ENCODE peak calls at places on chromosomes 16 and 17, in ten cellular contexts. I, A, U, T, E, P, K, Z, M and Y are unnamed samples.

GRCh38 chr17:41026668-41027471 is at the start of gene KRTAP1-5:
- DNase-seq in Z (no peak), P (no peak), A (no peak), T (no peak), M (peak), U (no peak), E (peak), I (no peak), K (no peak), Y (no peak)

GRCh38 chr16:49939495-49939894 is 83.6 kb upstream of the ZNF423 start:
- DNase-seq in K (no peak), E (no peak), U (no peak), M (no peak), P (no peak), I (no peak), A (no peak), Z (no peak), T (no peak), Y (no peak)

GRCh38 chr17:3954086-3954485 is 10.2 kb downstream of the ATP2A3 start:
- DNase-seq in P (no peak), E (no peak), I (no peak), A (no peak), U (no peak), Z (no peak), K (no peak), M (no peak), T (no peak), Y (no peak)

GRCh38 chr17:73278465-73279453 is 17.1 kb upstream of the CPSF4L start:
- DNase-seq in I (no peak), Z (no peak), K (peak), A (peak), E (no peak), M (no peak), U (no peak), P (no peak), T (no peak), Y (no peak)

GRCh38 chr17:6521636-6522035 is 34.7 kb downstream of the PITPNM3 start:
- DNase-seq in T (no peak), I (no peak), K (peak), Z (no peak), M (no peak), A (no peak), U (no peak), P (no peak), E (no peak), Y (no peak)

GRCh38 chr17:83084621-83085056 is 5.2 kb downstream of the METRNL start:
- DNase-seq in P (peak), A (peak), I (no peak), T (no peak), Z (no peak), E (no peak), M (no peak), K (no peak), U (no peak), Y (no peak)

GRCh38 chr17:61582593-61582992 is 8.4 kb downstream of the NACA2 start:
- DNase-seq in M (no peak), T (no peak), I (no peak), Z (no peak), K (no peak), A (no peak), E (no peak), U (no peak), P (no peak), Y (no peak)

GRCh38 chr17:73369126-73369525 is 57.3 kb upstream of the CDC42EP4 start:
- DNase-seq in E (no peak), K (no peak), U (no peak), Z (no peak), P (no peak), I (no peak), A (peak), M (no peak), T (no peak), Y (no peak)

GRCh38 chr17:73028311-73028755 is 64.2 kb downstream of the SLC39A11 start:
- DNase-seq in A (no peak), K (no peak), U (no peak), T (no peak), I (no peak), M (peak), P (no peak), E (no peak), Z (no peak), Y (no peak)

GRCh38 chr16:83925957-83926725 is 26.9 kb upstream of the OSGIN1 start:
- DNase-seq in M (no peak), K (no peak), U (no peak), P (no peak), A (no peak), I (no peak), Z (no peak), E (no peak), T (peak), Y (no peak)

GRCh38 chr17:57889892-57890856 is 40.3 kb upstream of the MRPS23 start:
- DNase-seq in K (no peak), A (peak), M (peak), U (no peak), E (no peak), P (peak), T (no peak), Z (no peak), I (peak), Y (no peak)

GRCh38 chr16:31256466-31256865 is 3.3 kb upstream of the ITGAM start:
- DNase-seq in I (no peak), K (no peak), E (no peak), M (no peak), Z (no peak), T (no peak), U (no peak), P (no peak), A (no peak), Y (no peak)

GRCh38 chr16:54347961-54348360 is 61.4 kb upstream of the IRX3 start:
- DNase-seq in M (no peak), P (no peak), A (no peak), I (no peak), E (peak), U (no peak), T (no peak), K (no peak), Z (no peak), Y (no peak)
- TF ChIP-seq CTCF in M (no peak), P (no peak), A (no peak), I (no peak), E (no peak), U (no peak), T (no peak), K (no peak), Z (no peak), Y (no peak)

GRCh38 chr16:85187886-85188285 is 75.6 kb upstream of the CIBAR2 start:
- DNase-seq in M (no peak), P (no peak), A (no peak), T (no peak), I (no peak), Z (no peak), E (no peak), K (no peak), U (no peak), Y (no peak)
- TF ChIP-seq CTCF in M (no peak), P (no peak), A (no peak), T (no peak), I (no peak), Z (no peak), E (no peak), K (no peak), U (no peak), Y (no peak)

GRCh38 chr17:17146791-17147406 is 59.2 kb downstream of the PLD6 start:
- DNase-seq in Z (peak), P (no peak), K (peak), I (no peak), U (no peak), A (no peak), E (no peak), T (no peak), M (no peak), Y (no peak)
- TF ChIP-seq CTCF in Z (peak), P (no peak), K (peak), I (no peak), U (no peak), A (no peak), E (peak), T (peak), M (peak), Y (no peak)

GRCh38 chr16:51670527-51670926 is 519.5 kb upstream of the SALL1 start:
- DNase-seq in I (no peak), Z (no peak), E (no peak), T (no peak), M (no peak), P (no peak), A (no peak), U (no peak), K (no peak), Y (no peak)

GRCh38 chr16:51674615-51675014 is 523.5 kb upstream of the SALL1 start:
- DNase-seq in E (no peak), K (no peak), T (no peak), U (no peak), A (no peak), I (no peak), P (no peak), M (no peak), Z (no peak), Y (no peak)
- TF ChIP-seq CTCF in E (no peak), K (no peak), T (no peak), U (no peak), A (no peak), I (no peak), P (no peak), M (no peak), Z (no peak), Y (no peak)

DNA sequence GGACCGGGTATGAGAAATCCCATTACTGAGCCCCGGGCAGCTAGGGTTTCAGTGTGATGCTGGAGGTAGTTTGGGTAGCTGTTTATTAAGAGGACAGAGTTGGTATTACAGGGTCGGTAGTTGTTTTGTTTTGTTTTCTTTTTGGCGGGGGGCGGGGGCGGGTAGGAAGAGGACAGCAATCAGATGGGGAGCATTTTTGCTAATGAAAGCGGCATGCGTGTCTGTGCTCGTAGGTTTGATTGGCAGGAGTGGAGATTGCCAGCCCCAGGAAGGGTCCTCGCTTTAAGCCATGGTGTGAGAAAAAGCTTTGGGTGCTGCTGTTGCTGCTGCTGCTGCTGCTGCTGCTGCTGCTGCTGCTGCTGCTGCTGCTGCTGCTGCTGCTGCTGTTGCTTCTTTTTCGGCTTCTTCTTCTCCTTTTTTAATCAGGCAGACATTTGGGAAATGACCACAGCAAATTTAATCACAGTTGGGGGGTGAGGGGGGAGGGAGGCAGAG is 498.5 kb upstream of the ZFHX3 start:
- DNase-seq in U (no peak), A (no peak), K (no peak), Z (no peak), I (no peak), P (no peak), T (no peak), M (no peak), E (no peak), Y (no peak)
- TF ChIP-seq CTCF in U (no peak), A (no peak), K (no peak), Z (no peak), I (no peak), P (no peak), T (no peak), M (no peak), E (no peak), Y (no peak)

DNA sequence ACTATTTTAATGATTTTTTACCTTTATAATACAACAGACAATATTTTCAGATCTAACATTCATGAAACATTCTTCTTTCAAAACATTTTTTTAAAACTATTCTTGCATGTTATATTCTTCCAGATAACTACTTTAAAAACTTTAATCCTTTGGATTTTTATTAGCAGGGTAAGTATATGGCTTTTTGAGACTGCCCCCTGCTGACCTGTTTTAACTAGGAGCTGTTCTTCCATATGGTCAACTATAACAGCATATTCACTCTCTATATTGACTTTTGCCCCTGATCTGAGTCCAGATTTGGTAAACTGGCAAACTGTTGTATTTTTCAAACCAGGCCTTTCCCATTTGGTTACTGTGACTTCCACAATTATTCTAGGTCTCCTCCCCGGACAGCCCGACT is 16.5 kb downstream of the ZNF18 start:
- DNase-seq in I (no peak), A (no peak), M (no peak), E (no peak), T (no peak), P (no peak), K (no peak), U (no peak), Z (no peak), Y (no peak)
- TF ChIP-seq CTCF in I (no peak), A (no peak), M (peak), E (peak), T (no peak), P (no peak), K (peak), U (no peak), Z (peak), Y (no peak)

GRCh38 chr16:57301126-57301817 is 16.8 kb upstream of the PLLP start:
- DNase-seq in I (no peak), E (no peak), A (peak), U (no peak), Z (no peak), T (no peak), K (no peak), P (no peak), M (no peak), Y (no peak)

GRCh38 chr16:57300387-57301125 is 16.1 kb upstream of the PLLP start:
- DNase-seq in P (peak), U (peak), Z (peak), A (peak), I (peak), E (peak), M (peak), T (peak), K (peak), Y (peak)

GRCh38 chr16:57297856-57298255 is 13.4 kb upstream of the PLLP start:
- DNase-seq in U (peak), A (no peak), K (peak), P (no peak), Z (peak), I (no peak), M (no peak), T (no peak), E (no peak), Y (no peak)

GRCh38 chr16:57299009-57299718 is 14.7 kb upstream of the PLLP start:
- DNase-seq in E (no peak), U (no peak), I (peak), T (no peak), A (no peak), P (peak), K (no peak), M (no peak), Z (no peak), Y (no peak)

DNA sequence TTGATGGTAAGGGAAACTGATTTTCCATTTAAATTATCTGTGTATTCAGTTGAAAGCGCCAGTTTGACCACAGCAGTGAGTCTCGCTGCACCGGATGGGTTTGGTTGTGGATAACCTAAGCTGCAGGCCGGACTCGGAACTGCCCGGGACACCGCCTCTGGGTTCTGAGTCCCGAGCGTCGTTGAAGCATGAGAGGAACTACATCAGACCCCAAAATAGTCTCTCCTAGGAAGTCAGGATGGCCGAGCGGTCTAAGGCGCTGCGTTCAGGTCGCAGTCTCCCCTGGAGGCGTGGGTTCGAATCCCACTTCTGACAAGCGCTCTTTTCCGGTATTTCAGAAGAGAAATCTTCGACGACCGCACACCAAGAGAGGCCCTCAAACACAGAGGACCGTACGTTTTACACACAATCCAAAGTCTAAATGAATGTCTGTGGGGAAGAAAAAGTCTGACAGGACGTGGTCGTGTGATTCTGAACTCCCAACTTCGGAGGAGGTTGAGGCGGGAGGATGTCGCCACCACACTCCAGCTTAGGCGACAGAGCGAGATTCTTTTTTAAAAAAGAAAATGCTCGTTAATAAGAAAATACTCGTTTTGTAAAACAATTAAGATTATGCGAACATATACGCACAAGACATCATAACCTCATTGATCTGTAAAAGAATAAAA is 15.4 kb upstream of the PLLP start:
- DNase-seq in K (peak), E (peak), U (peak), Z (peak), M (peak), T (peak), A (peak), I (peak), P (peak), Y (peak)
- TF ChIP-seq CTCF in K (peak), E (no peak), U (no peak), Z (peak), M (no peak), T (peak), A (no peak), I (peak), P (peak), Y (no peak)